ENCODE peak calls at places on chromosomes 2 and 18, in seven cellular contexts. B, H, J, O, F, W and Y are unnamed samples.

GRCh38 chr2:72007402-72007801 is 140.3 kb downstream of the CYP26B1 start:
- DNase-seq in B (no peak), H (no peak), J (no peak), O (peak), F (no peak), W (no peak), Y (no peak)

GRCh38 chr2:229408356-229408755 is 137.3 kb upstream of the PID1 start:
- DNase-seq in B (peak), H (peak), J (peak), O (no peak), F (peak), W (no peak), Y (peak)

GRCh38 chr2:167510071-167510759 is 621.9 kb downstream of the XIRP2 start:
- DNase-seq in B (peak), H (peak), J (no peak), O (no peak), F (peak), W (no peak), Y (peak)

GRCh38 chr2:77521931-77522470 is at the start of gene LRRTM4:
- DNase-seq in B (no peak), H (peak), J (no peak), O (peak), F (no peak), W (no peak), Y (no peak)

GRCh38 chr2:101012706-101013181 is 10.7 kb downstream of the RPL31 start:
- DNase-seq in B (peak), H (peak), J (no peak), O (peak), F (peak), W (no peak), Y (peak)

GRCh38 chr2:101107246-101107645 is 43.9 kb downstream of the TBC1D8 start:
- DNase-seq in B (no peak), H (no peak), J (no peak), O (no peak), F (no peak), W (no peak), Y (no peak)

GRCh38 chr2:200509608-200510433 is at the start of gene KCTD18:
- DNase-seq in B (peak), H (peak), J (peak), O (peak), F (peak), W (peak), Y (peak)

GRCh38 chr2:232264081-232264480 is 114.5 kb upstream of the ALPP start:
- DNase-seq in B (no peak), H (no peak), J (no peak), O (no peak), F (no peak), W (no peak), Y (no peak)

GRCh38 chr2:88874063-88874657 is 182.7 kb downstream of the RPIA start:
- DNase-seq in B (peak), H (peak), J (peak), O (no peak), F (peak), W (peak), Y (peak)

GRCh38 chr2:128535928-128536327 is 217.3 kb upstream of the HS6ST1 start:
- DNase-seq in B (peak), H (peak), J (peak), O (no peak), F (peak), W (no peak), Y (peak)

GRCh38 chr2:108363048-108363899 is 14.5 kb upstream of the SULT1C4 start:
- DNase-seq in B (no peak), H (no peak), J (no peak), O (no peak), F (no peak), W (peak), Y (peak)

GRCh38 chr2:33146112-33146511 is 199.4 kb downstream of the LTBP1 start:
- DNase-seq in B (peak), H (peak), J (no peak), O (no peak), F (peak), W (no peak), Y (no peak)

GRCh38 chr2:85838181-85838580 is 50.6 kb downstream of the ST3GAL5 start:
- DNase-seq in B (no peak), H (no peak), J (no peak), O (no peak), F (no peak), W (no peak), Y (no peak)

GRCh38 chr2:239253264-239253663 is 147.6 kb downstream of the HDAC4 start:
- DNase-seq in B (no peak), H (no peak), J (no peak), O (no peak), F (no peak), W (no peak), Y (no peak)

GRCh38 chr2:30293303-30293912 is 62.1 kb downstream of the LBH start:
- DNase-seq in B (peak), H (peak), J (peak), O (no peak), F (peak), W (no peak), Y (peak)

GRCh38 chr2:120907822-120908221 is 172.2 kb downstream of the GLI2 start:
- DNase-seq in B (peak), H (no peak), J (no peak), O (no peak), F (no peak), W (peak), Y (no peak)

GRCh38 chr2:229454934-229455631 is 184.0 kb upstream of the PID1 start:
- DNase-seq in B (peak), H (peak), J (no peak), O (no peak), F (peak), W (no peak), Y (peak)

GRCh38 chr2:74425523-74425922 is 4.0 kb downstream of the WDR54 start:
- DNase-seq in B (peak), H (no peak), J (no peak), O (no peak), F (no peak), W (no peak), Y (no peak)

GRCh38 chr2:152861349-152861942 is 143.0 kb downstream of the ARL6IP6 start:
- DNase-seq in B (peak), H (no peak), J (peak), O (peak), F (no peak), W (peak), Y (peak)

GRCh38 chr18:36786686-36787085 is 42.1 kb downstream of the TPGS2 start:
- DNase-seq in B (peak), H (peak), J (no peak), O (no peak), F (peak), W (no peak), Y (no peak)

GRCh38 chr2:95274291-95275150 is at the start of gene PROM2:
- DNase-seq in B (no peak), H (no peak), J (peak), O (peak), F (no peak), W (no peak), Y (peak)

GRCh38 chr2:217091531-217091930 is 231.7 kb upstream of the TNP1 start:
- DNase-seq in B (no peak), H (no peak), J (no peak), O (no peak), F (no peak), W (no peak), Y (no peak)

GRCh38 chr18:44915213-44915612 is 234.5 kb downstream of the SETBP1 start:
- DNase-seq in B (peak), H (no peak), J (no peak), O (no peak), F (no peak), W (no peak), Y (peak)

GRCh38 chr2:114659895-114660294 is 217.5 kb downstream of the DPP10 start:
- DNase-seq in B (no peak), H (no peak), J (no peak), O (no peak), F (no peak), W (no peak), Y (no peak)

GRCh38 chr2:114661926-114662670 is 219.7 kb downstream of the DPP10 start:
- DNase-seq in B (peak), H (no peak), J (no peak), O (peak), F (no peak), W (no peak), Y (no peak)
- H3K9ac ChIP-seq in B (peak), H (no peak), J (no peak), O (no peak), F (no peak), W (no peak), Y (no peak)

DNA sequence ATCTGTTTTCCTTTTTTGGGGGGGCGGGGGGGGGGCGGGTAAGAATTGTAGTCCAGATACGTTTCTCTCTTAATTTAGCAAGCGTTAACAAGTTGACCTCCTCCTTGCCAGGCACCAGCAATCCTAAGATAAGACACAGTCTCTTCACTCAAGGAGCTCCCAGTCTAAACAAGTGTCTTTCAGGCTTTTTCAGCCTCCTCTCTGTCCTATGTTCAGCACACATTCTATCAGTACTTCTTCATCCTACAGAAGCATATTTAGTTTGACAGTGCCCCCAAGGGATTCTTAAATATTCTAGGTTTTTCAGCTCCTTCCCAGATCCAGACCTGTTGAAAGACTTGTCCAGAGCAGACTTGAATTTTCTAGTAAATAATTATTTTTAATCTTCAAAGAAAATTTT is 2.7 kb downstream of the PPP1CB start:
- DNase-seq in B (peak), H (no peak), J (no peak), O (no peak), F (no peak), W (peak), Y (peak)
- H3K4me3 ChIP-seq in B (peak), H (no peak), J (no peak), O (peak), F (no peak), W (no peak), Y (peak)

GRCh38 chr2:118855451-118856279 is 8.2 kb upstream of the EN1 start:
- DNase-seq in B (peak), H (peak), J (peak), O (peak), F (no peak), W (peak), Y (peak)
- TF ChIP-seq EZH2 in B (no peak), H (no peak), J (no peak), O (no peak), F (peak), W (no peak), Y (no peak)

GRCh38 chr2:8456149-8457091 is 225.4 kb upstream of the ID2 start:
- DNase-seq in B (no peak), H (no peak), J (no peak), O (no peak), F (no peak), W (no peak), Y (no peak)
- H3K9ac ChIP-seq in B (no peak), H (no peak), J (no peak), O (no peak), F (no peak), W (no peak), Y (no peak)

GRCh38 chr2:54904836-54905235 is 145.4 kb downstream of the RTN4 start:
- DNase-seq in B (no peak), H (no peak), J (peak), O (no peak), F (no peak), W (no peak), Y (no peak)
- H3K4me3 ChIP-seq in B (no peak), H (no peak), J (peak), O (no peak), F (no peak), W (no peak), Y (no peak)

GRCh38 chr2:165791811-165792454 is 2.1 kb downstream of the GALNT3 start:
- DNase-seq in B (peak), H (peak), J (no peak), O (no peak), F (peak), W (no peak), Y (peak)

GRCh38 chr2:165793161-165793778 is 777 bp downstream of the GALNT3 start:
- DNase-seq in B (peak), H (peak), J (peak), O (peak), F (peak), W (no peak), Y (peak)

GRCh38 chr2:165795011-165795410 is 964 bp upstream of the GALNT3 start:
- DNase-seq in B (peak), H (peak), J (no peak), O (no peak), F (peak), W (no peak), Y (peak)

GRCh38 chr2:165794520-165794882 is 454 bp upstream of the GALNT3 start:
- DNase-seq in B (peak), H (peak), J (peak), O (no peak), F (peak), W (no peak), Y (peak)

GRCh38 chr2:165793779-165794519 is at the start of gene GALNT3:
- DNase-seq in B (peak), H (no peak), J (peak), O (peak), F (no peak), W (no peak), Y (peak)
- TF ChIP-seq EZH2 in B (no peak), H (no peak), J (no peak), O (no peak), F (no peak), W (no peak), Y (no peak)

DNA sequence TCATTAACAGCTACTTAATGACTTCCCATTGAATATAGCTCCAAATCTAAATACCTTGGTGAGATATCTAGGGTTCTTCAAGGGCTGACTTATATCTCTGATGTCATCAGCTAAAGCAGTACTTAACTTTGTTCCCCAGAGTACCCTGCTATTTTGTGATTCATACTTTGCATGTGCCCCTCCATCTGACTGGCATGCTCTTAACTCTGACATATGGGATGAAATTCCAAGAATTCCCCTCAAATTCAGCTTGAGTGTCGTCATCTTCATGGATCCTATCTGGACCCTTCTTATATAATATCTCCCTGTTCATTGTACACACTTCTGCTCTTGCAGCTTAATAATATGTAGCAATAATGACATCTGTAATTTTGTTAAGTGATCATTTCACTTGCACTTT is 172.8 kb downstream of the WDR7 start:
- DNase-seq in B (no peak), H (no peak), J (no peak), O (no peak), F (no peak), W (no peak), Y (no peak)
- H3K9ac ChIP-seq in B (no peak), H (no peak), J (no peak), O (no peak), F (no peak), W (no peak), Y (no peak)

DNA sequence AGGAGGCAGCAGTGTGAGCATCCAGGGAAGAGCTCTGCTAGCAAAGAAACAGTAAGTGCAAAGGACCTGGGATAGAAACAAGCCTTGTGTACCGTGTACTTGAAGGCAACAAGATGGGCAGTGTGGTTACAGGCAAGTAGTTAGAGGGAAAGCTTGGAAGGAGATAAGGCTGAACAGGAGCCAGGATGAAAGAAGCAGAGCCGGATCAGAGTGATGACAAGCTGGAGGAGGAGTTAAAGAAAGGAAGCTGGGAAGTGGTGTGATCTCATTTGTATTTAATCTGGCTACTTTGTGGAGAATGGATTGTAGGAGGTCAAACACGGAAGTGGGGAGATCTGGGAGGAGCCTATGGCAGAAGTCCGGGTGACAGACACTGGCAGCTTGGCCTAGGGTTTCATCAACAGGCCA is 44.7 kb upstream of the VPS54 start:
- DNase-seq in B (peak), H (peak), J (no peak), O (no peak), F (peak), W (no peak), Y (no peak)
- H3K4me3 ChIP-seq in B (no peak), H (no peak), J (no peak), O (no peak), F (peak), W (no peak), Y (no peak)